ENCODE peak calls at places on chromosomes 4 and X, in nine cellular contexts. D, R, J, B, N, A, M, P and V are unnamed samples.

GRCh38 chr4:170008801-170009200 is 17.4 kb downstream of the MFAP3L start:
- DNase-seq in D (no peak), R (no peak), J (no peak), B (no peak), N (no peak), A (no peak), M (no peak), P (no peak), V (no peak)

GRCh38 chr4:74118600-74119351 is 19.8 kb upstream of the CXCL2 start:
- DNase-seq in D (no peak), R (no peak), J (no peak), B (no peak), N (no peak), A (no peak), M (no peak), P (no peak), V (no peak)

GRCh38 chr4:39613093-39613656 is 25.5 kb downstream of the SMIM14 start:
- DNase-seq in D (no peak), R (no peak), J (peak), B (no peak), N (peak), A (peak), M (no peak), P (no peak), V (peak)

GRCh38 chrX:53695901-53696300 is 9.4 kb upstream of the HUWE1 start:
- DNase-seq in D (no peak), R (no peak), J (no peak), B (no peak), N (no peak), A (no peak), M (no peak), P (peak), V (no peak)

GRCh38 chr4:145920205-145920604 is 18.4 kb downstream of the ZNF827 start:
- DNase-seq in D (no peak), R (no peak), J (peak), B (no peak), N (peak), A (no peak), M (no peak), P (no peak), V (no peak)

GRCh38 chrX:43655151-43655676 is 885 bp upstream of the MAOA start:
- DNase-seq in D (peak), R (no peak), J (peak), B (peak), N (peak), A (no peak), M (no peak), P (peak), V (no peak)

GRCh38 chr4:112284166-112284565 is 1.5 kb downstream of the TIFA start:
- DNase-seq in D (no peak), R (peak), J (peak), B (no peak), N (no peak), A (no peak), M (no peak), P (peak), V (no peak)

GRCh38 chr4:66568001-66568400 is 897.7 kb upstream of the EPHA5 start:
- DNase-seq in D (no peak), R (no peak), J (no peak), B (no peak), N (no peak), A (no peak), M (no peak), P (no peak), V (no peak)

GRCh38 chr4:74583757-74584156 is 138.8 kb downstream of the AREG start:
- DNase-seq in D (no peak), R (no peak), J (no peak), B (no peak), N (peak), A (no peak), M (no peak), P (no peak), V (no peak)

GRCh38 chr4:156941940-156942548 is 29.6 kb downstream of the PDGFC start:
- DNase-seq in D (no peak), R (no peak), J (no peak), B (no peak), N (peak), A (no peak), M (no peak), P (peak), V (no peak)